ENCODE peak calls at places on chromosomes 3 and 15, in four cellular contexts. One of them, this sample, is unnamed.

GRCh38 chr3:119322021-119322522 is 27.9 kb downstream of the ARHGAP31 start:
- DNase-seq in HL-60: no peak
- DNase-seq in WERI-Rb-1: no peak
- DNase-seq in AG04449: no peak
- DNase-seq in this sample: peak

GRCh38 chr15:40397688-40398412 is 7.7 kb upstream of the IVD start:
- DNase-seq in HL-60: no peak
- DNase-seq in WERI-Rb-1: no peak
- DNase-seq in AG04449: no peak
- DNase-seq in this sample: no peak

GRCh38 chr15:26564354-26564753 is 208.5 kb downstream of the GABRB3 start:
- DNase-seq in HL-60: no peak
- DNase-seq in WERI-Rb-1: no peak
- DNase-seq in AG04449: no peak
- DNase-seq in this sample: no peak

GRCh38 chr3:71214797-71215196 is 368.7 kb downstream of the FOXP1 start:
- DNase-seq in HL-60: no peak
- DNase-seq in WERI-Rb-1: no peak
- DNase-seq in AG04449: no peak
- DNase-seq in this sample: no peak

GRCh38 chr3:176961916-176962315 is 235.4 kb downstream of the TBL1XR1 start:
- DNase-seq in HL-60: no peak
- DNase-seq in WERI-Rb-1: no peak
- DNase-seq in AG04449: no peak
- DNase-seq in this sample: no peak

GRCh38 chr3:46214751-46215352 is 6.7 kb upstream of the CCR1 start:
- DNase-seq in HL-60: no peak
- DNase-seq in WERI-Rb-1: peak
- DNase-seq in AG04449: no peak
- DNase-seq in this sample: no peak

GRCh38 chr15:25515633-25516032 is 76.8 kb upstream of the UBE3A start:
- DNase-seq in HL-60: no peak
- DNase-seq in WERI-Rb-1: no peak
- DNase-seq in AG04449: no peak
- DNase-seq in this sample: no peak

GRCh38 chr3:150062492-150062891 is 91.8 kb upstream of the PFN2 start:
- DNase-seq in HL-60: no peak
- DNase-seq in WERI-Rb-1: no peak
- DNase-seq in AG04449: no peak
- DNase-seq in this sample: peak

GRCh38 chr15:61195116-61196002 is 33.7 kb downstream of the RORA start:
- DNase-seq in HL-60: peak
- DNase-seq in WERI-Rb-1: peak
- DNase-seq in AG04449: no peak
- DNase-seq in this sample: peak

GRCh38 chr3:119608591-119608990 is 10.9 kb downstream of the PLA1A start:
- DNase-seq in HL-60: no peak
- DNase-seq in WERI-Rb-1: no peak
- DNase-seq in AG04449: no peak
- DNase-seq in this sample: no peak

GRCh38 chr3:129245141-129245540 is 4.3 kb upstream of the COPG1 start:
- DNase-seq in HL-60: no peak
- DNase-seq in WERI-Rb-1: no peak
- DNase-seq in AG04449: no peak
- DNase-seq in this sample: no peak

GRCh38 chr3:117645561-117646242 is 936.1 kb downstream of the TUSC7 start:
- DNase-seq in HL-60: no peak
- DNase-seq in WERI-Rb-1: no peak
- DNase-seq in AG04449: no peak
- DNase-seq in this sample: peak

GRCh38 chr15:34122771-34123183 is 20.9 kb downstream of the PGBD4 start:
- DNase-seq in HL-60: no peak
- DNase-seq in WERI-Rb-1: no peak
- DNase-seq in AG04449: peak
- DNase-seq in this sample: peak

GRCh38 chr3:193764959-193765358 is 172.0 kb downstream of the OPA1 start:
- DNase-seq in HL-60: no peak
- DNase-seq in WERI-Rb-1: no peak
- DNase-seq in AG04449: no peak
- DNase-seq in this sample: no peak

DNA sequence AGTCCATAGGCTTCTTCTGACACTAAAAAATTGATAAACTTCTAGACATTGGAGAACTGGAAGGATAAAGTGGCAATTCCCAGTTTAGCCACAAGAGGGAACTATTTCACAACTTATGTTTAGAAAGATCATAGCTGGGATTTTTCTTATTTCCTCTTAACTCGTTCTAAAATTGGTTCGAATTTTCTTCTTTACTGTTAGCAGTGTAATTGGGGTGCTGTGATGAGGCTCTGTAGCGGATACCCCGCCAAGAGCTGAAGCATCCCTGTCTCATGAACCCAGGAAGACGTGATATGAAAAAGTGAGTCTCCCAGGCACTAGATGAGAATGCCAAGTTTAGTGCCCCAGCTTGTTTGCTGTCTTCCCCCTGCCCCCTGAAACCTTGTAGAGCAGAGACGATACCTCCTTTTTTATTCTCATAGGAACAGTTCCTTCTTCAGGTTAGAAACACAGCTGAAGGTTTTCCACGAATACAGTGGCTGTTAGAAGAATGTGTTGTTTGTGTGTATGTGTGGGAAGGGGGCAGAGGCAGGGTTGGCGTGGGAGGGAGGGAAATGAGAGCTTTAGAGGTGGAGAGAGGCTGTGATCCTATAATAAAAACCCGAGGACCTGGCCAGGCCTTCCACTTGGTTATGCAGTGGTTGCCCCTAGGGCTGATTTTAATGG is 85.2 kb downstream of the PDCD6IP start:
- DNase-seq in HL-60: peak
- DNase-seq in WERI-Rb-1: peak
- DNase-seq in AG04449: no peak
- DNase-seq in this sample: peak
- TF ChIP-seq CTCF in HL-60: peak
- TF ChIP-seq CTCF in WERI-Rb-1: peak
- TF ChIP-seq CTCF in AG04449: peak
- TF ChIP-seq CTCF in this sample: peak

GRCh38 chr3:147408180-147409105 is 722 bp upstream of the ZIC1 start:
- DNase-seq in HL-60: no peak
- DNase-seq in WERI-Rb-1: no peak
- DNase-seq in AG04449: no peak
- DNase-seq in this sample: peak
- H3K4me3 ChIP-seq in HL-60: no peak
- H3K4me3 ChIP-seq in WERI-Rb-1: peak
- H3K4me3 ChIP-seq in AG04449: peak
- H3K4me3 ChIP-seq in this sample: peak

DNA sequence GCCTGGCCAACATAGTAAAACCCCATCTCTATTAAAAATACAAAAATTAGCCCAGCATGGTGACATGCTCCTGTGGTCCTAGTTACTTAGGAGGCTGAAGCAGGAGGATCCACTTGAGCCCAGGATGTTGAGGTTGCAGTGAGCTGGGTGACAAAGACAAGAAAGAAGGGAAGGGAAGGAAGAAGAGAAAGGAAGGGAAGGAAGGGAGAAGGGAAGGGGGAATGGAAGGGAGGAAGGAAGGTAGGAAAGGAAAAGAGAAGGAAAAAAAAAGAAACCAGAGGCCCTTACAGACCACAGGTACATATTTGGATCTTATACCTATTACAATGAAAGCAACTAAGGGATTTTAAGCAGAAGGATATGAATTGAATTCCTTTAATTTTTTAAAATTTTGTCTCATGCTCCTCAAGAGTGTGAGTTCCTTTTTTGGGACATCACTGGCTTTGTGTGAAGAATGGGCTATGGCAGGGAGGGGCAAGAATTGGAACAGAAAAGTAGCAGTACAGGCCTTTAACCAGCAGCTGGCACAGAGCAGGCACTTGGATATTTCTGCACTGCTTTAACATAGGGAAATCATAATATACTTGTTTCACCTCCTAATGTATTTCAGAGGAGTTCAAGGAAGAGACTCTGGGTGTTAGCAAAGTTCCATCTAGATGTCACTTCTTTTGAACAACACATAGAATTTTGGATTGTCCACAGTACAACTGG is 7.9 kb downstream of the RAB27A start:
- DNase-seq in HL-60: no peak
- DNase-seq in WERI-Rb-1: no peak
- DNase-seq in AG04449: no peak
- DNase-seq in this sample: no peak
- TF ChIP-seq CTCF in HL-60: no peak
- TF ChIP-seq CTCF in WERI-Rb-1: no peak
- TF ChIP-seq CTCF in AG04449: no peak
- TF ChIP-seq CTCF in this sample: peak

GRCh38 chr15:71142780-71143179 is 27.5 kb downstream of the THSD4 start:
- DNase-seq in HL-60: no peak
- DNase-seq in WERI-Rb-1: no peak
- DNase-seq in AG04449: no peak
- DNase-seq in this sample: no peak
- H3K4me3 ChIP-seq in HL-60: no peak
- H3K4me3 ChIP-seq in WERI-Rb-1: no peak
- H3K4me3 ChIP-seq in AG04449: no peak
- H3K4me3 ChIP-seq in this sample: no peak

DNA sequence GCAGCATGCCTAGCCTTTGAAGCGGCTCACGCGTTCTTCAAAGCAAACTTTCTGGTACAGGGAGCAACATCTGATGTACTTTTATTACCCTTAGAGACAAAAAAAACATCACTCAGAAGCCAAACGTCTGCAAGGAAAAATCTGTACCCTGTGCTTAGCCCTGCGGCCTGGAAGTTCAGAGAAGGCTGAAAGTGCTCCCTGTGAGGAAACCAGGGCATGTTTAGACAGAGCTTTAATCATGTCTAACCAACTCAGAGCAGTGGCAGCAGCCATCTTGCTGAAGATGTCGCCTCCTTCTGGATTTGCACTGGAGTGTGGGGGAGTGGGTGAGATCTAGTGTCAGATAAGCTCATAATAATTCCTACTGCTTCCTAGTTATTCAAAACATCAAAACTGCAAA is 170.4 kb downstream of the P3H2 start:
- DNase-seq in HL-60: no peak
- DNase-seq in WERI-Rb-1: no peak
- DNase-seq in AG04449: no peak
- DNase-seq in this sample: no peak
- TF ChIP-seq CTCF in HL-60: no peak
- TF ChIP-seq CTCF in WERI-Rb-1: no peak
- TF ChIP-seq CTCF in AG04449: peak
- TF ChIP-seq CTCF in this sample: peak

GRCh38 chr3:127628426-127628787 is 578 bp upstream of the PODXL2 start:
- DNase-seq in HL-60: no peak
- DNase-seq in WERI-Rb-1: no peak
- DNase-seq in AG04449: no peak
- DNase-seq in this sample: no peak
- H3K4me3 ChIP-seq in HL-60: no peak
- H3K4me3 ChIP-seq in WERI-Rb-1: no peak
- H3K4me3 ChIP-seq in AG04449: no peak
- H3K4me3 ChIP-seq in this sample: no peak

GRCh38 chr3:143001369-143002082 is at the start of gene U2SURP:
- DNase-seq in HL-60: peak
- DNase-seq in WERI-Rb-1: peak
- DNase-seq in AG04449: peak
- DNase-seq in this sample: peak
- TF ChIP-seq CTCF in HL-60: no peak
- TF ChIP-seq CTCF in WERI-Rb-1: no peak
- TF ChIP-seq CTCF in AG04449: no peak
- TF ChIP-seq CTCF in this sample: no peak

GRCh38 chr15:31364301-31365031 is 37.8 kb downstream of the KLF13 start:
- DNase-seq in HL-60: peak
- DNase-seq in WERI-Rb-1: no peak
- DNase-seq in AG04449: no peak
- DNase-seq in this sample: no peak
- H3K4me3 ChIP-seq in HL-60: no peak
- H3K4me3 ChIP-seq in WERI-Rb-1: no peak
- H3K4me3 ChIP-seq in AG04449: no peak
- H3K4me3 ChIP-seq in this sample: no peak

This sample was measured in astrocyte of the spinal cord.